ENCODE peak calls at places on chromosomes 3 and 15, in five cellular contexts. P, T, F, B and E are unnamed samples.

GRCh38 chr15:41966414-41966812 is 5.9 kb downstream of the EHD4 start:
- DNase-seq in P (no peak), T (no peak), F (peak; percentile 11), B (peak; percentile 23), E (no peak)

GRCh38 chr15:60362318-60363023 is 35.3 kb downstream of the ANXA2 start:
- DNase-seq in P (peak; percentile 53), T (no peak), F (no peak), B (peak; percentile 75), E (peak; percentile 44)

GRCh38 chr3:122151480-122151879 is 32.0 kb upstream of the CASR start:
- DNase-seq in P (no peak), T (no peak), F (no peak), B (no peak), E (no peak)

GRCh38 chr15:71044006-71044405 is 71.3 kb upstream of the THSD4 start:
- DNase-seq in P (peak; percentile 49), T (no peak), F (no peak), B (no peak), E (no peak)

GRCh38 chr3:72960812-72961518 is 35.6 kb upstream of the PPP4R2 start:
- DNase-seq in P (peak; percentile 93), T (peak; percentile 68), F (no peak), B (no peak), E (no peak)

GRCh38 chr3:10783360-10784346 is 32.4 kb upstream of the SLC6A11 start:
- DNase-seq in P (peak; percentile 41), T (no peak), F (no peak), B (no peak), E (no peak)

GRCh38 chr3:54572197-54572895 is 355.5 kb downstream of the LRTM1 start:
- DNase-seq in P (peak; percentile 8), T (no peak), F (no peak), B (no peak), E (no peak)

GRCh38 chr3:24657870-24658535 is 163.4 kb upstream of the THRB start:
- DNase-seq in P (no peak), T (no peak), F (no peak), B (no peak), E (no peak)

GRCh38 chr3:38957296-38957695 is 94.4 kb downstream of the SCN11A start:
- DNase-seq in P (no peak), T (no peak), F (no peak), B (no peak), E (no peak)

GRCh38 chr15:36885709-36886108 is 214.6 kb downstream of the MEIS2 start:
- DNase-seq in P (no peak), T (no peak), F (no peak), B (no peak), E (no peak)

GRCh38 chr3:149373235-149374125 is 4.0 kb downstream of the TM4SF1 start:
- DNase-seq in P (peak; percentile 87), T (no peak), F (no peak), B (no peak), E (no peak)

GRCh38 chr3:149376728-149377407 is 581 bp downstream of the TM4SF1 start:
- DNase-seq in P (peak; percentile 50), T (no peak), F (no peak), B (no peak), E (no peak)

GRCh38 chr3:149375824-149376196 is 1.6 kb downstream of the TM4SF1 start:
- DNase-seq in P (no peak), T (no peak), F (no peak), B (no peak), E (no peak)

GRCh38 chr3:149375164-149375823 is 2.2 kb downstream of the TM4SF1 start:
- DNase-seq in P (peak; percentile 17), T (no peak), F (no peak), B (no peak), E (no peak)

GRCh38 chr3:149374391-149374790 is 3.1 kb downstream of the TM4SF1 start:
- DNase-seq in P (peak; percentile 6), T (no peak), F (no peak), B (no peak), E (no peak)
- H3K4me3 ChIP-seq in P (no peak overlapping the region), T (peak overlapping the region; percentile 61), F (no peak overlapping the region), B (no peak overlapping the region), E (peak overlapping the region; percentile 74)

GRCh38 chr3:120404876-120405275 is 45.9 kb downstream of the FSTL1 start:
- DNase-seq in P (no peak), T (no peak), F (no peak), B (no peak), E (no peak)
- H3K27me3 ChIP-seq in P (no peaks in the 10 kb centered on the region), T (no peaks in the 10 kb centered on the region), F (no peaks in the 10 kb centered on the region), B (no peaks in the 10 kb centered on the region), E (no peaks in the 10 kb centered on the region)

GRCh38 chr15:46652256-46652655 is 1017.4 kb downstream of the SQOR start:
- DNase-seq in P (no peak), T (no peak), F (no peak), B (no peak), E (no peak)
- H3K9me3 ChIP-seq in P (no peaks in the 10 kb centered on the region), T (no peaks in the 10 kb centered on the region), F (no peaks in the 10 kb centered on the region), B (no peaks in the 10 kb centered on the region), E (no peaks in the 10 kb centered on the region)

GRCh38 chr15:49273734-49274318 is 103.8 kb downstream of the GALK2 start:
- DNase-seq in P (no peak), T (no peak), F (no peak), B (no peak), E (no peak)

GRCh38 chr15:49282366-49282765 is 112.3 kb downstream of the GALK2 start:
- DNase-seq in P (peak; percentile 91), T (no peak), F (no peak), B (no peak), E (peak; percentile 41)

DNA sequence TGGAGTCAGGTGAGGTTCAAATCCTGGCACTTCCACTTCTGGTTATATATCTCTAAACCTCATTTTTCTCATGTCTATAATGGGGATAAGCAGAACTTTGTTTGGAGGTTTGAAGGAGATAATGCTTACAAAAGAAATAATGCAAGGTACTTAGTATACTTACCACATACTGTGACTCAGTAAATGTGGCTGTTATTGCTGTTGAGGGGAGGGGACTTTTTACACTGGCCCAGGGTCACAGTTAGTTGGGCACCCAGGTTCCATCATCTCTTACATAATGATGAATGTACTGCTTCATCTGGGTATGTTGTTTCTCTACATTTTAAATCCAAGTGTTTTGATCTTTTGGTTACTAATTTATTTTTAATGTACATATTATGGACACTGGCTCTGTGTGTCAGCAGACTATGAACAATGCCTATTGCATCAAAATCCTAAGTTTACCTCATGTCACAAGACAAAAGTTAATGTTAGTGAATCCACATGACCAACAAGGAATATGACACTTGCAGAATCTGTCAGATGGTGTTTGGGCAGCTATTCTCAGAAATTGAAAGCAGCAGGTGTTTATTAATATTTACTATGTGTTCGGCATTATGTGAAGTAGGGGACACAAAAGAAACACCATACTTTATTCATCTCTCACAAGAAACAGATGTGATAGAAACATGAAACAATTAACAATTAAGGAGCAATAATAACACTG is 109.6 kb downstream of the GALK2 start:
- DNase-seq in P (no peak), T (no peak), F (no peak), B (no peak), E (no peak)
- H3K4me3 ChIP-seq in P (no peak overlapping the region), T (no peak overlapping the region), F (no peak overlapping the region), B (no peak overlapping the region), E (no peak overlapping the region)